ENCODE peak calls at places on chromosomes 16 and 17, in five cellular contexts. K, E, J, H and N are unnamed samples.

GRCh38 chr16:22728167-22728836 is 85.7 kb upstream of the HS3ST2 start:
- DNase-seq in K (no peak), E (no peak), J (no peak), H (no peak), N (no peak)

GRCh38 chr17:47982645-47983440 is 11.9 kb downstream of the CDK5RAP3 start:
- DNase-seq in K (no peak), E (no peak), J (no peak), H (no peak), N (no peak)

GRCh38 chr17:42467889-42468288 is 9.2 kb downstream of the ATP6V0A1 start:
- DNase-seq in K (no peak), E (no peak), J (no peak), H (no peak), N (no peak)

GRCh38 chr16:49014300-49015188 is 267.1 kb downstream of the CBLN1 start:
- DNase-seq in K (no peak), E (no peak), J (no peak), H (no peak), N (no peak)

GRCh38 chr16:68664297-68664696 is 19.2 kb downstream of the CDH3 start:
- DNase-seq in K (no peak), E (no peak), J (no peak), H (no peak), N (no peak)

GRCh38 chr16:81457326-81458133 is 12.9 kb downstream of the CMIP start:
- DNase-seq in K (no peak), E (no peak), J (peak; percentile 71), H (peak; percentile 78), N (no peak)

GRCh38 chr17:34816806-34817205 is 144.5 kb downstream of the CCT6B start:
- DNase-seq in K (no peak), E (no peak), J (no peak), H (no peak), N (no peak)

GRCh38 chr16:89616576-89617437 is 3.4 kb downstream of the DPEP1 start:
- DNase-seq in K (no peak), E (no peak), J (no peak), H (no peak), N (no peak)

GRCh38 chr16:75750516-75750915 is 24.2 kb upstream of the CPHXL start:
- DNase-seq in K (no peak), E (no peak), J (no peak), H (no peak), N (no peak)

GRCh38 chr16:29815032-29815721 is 775 bp upstream of the PAGR1 start:
- DNase-seq in K (no peak), E (peak; percentile 56), J (no peak), H (no peak), N (peak; percentile 36)

GRCh38 chr17:67013891-67014290 is 30.5 kb upstream of the CACNG1 start:
- DNase-seq in K (no peak), E (no peak), J (no peak), H (no peak), N (peak; percentile 25)

GRCh38 chr17:77235370-77236080 is 94.8 kb downstream of the SEC14L1 start:
- DNase-seq in K (peak; percentile 60), E (peak; percentile 42), J (peak; percentile 89), H (peak; percentile 98), N (no peak)

GRCh38 chr17:20302191-20302917 is 165.0 kb downstream of the LGALS9B start:
- DNase-seq in K (peak; percentile 36), E (no peak), J (no peak), H (peak; percentile 13), N (no peak)

GRCh38 chr16:24670623-24671454 is 58.6 kb upstream of the TNRC6A start:
- DNase-seq in K (peak; percentile 93), E (peak; percentile 26), J (peak; percentile 81), H (peak; percentile 68), N (peak; percentile 53)

GRCh38 chr16:22314661-22315626 is 17.7 kb downstream of the POLR3E start:
- DNase-seq in K (no peak), E (no peak), J (no peak), H (no peak), N (no peak)

GRCh38 chr17:33668516-33668915 is 375.4 kb upstream of the ASIC2 start:
- DNase-seq in K (no peak), E (no peak), J (no peak), H (no peak), N (no peak)

GRCh38 chr16:58021661-58022551 is 3.6 kb upstream of the MMP15 start:
- DNase-seq in K (no peak), E (no peak), J (peak; percentile 38), H (peak; percentile 64), N (no peak)

GRCh38 chr17:78058001-78058400 is 70.6 kb downstream of the TMC6 start:
- DNase-seq in K (no peak), E (no peak), J (no peak), H (no peak), N (no peak)

GRCh38 chr17:49525831-49526741 is 31.0 kb downstream of the NGFR start:
- DNase-seq in K (peak; percentile 20), E (no peak), J (no peak), H (no peak), N (no peak)

GRCh38 chr17:40497704-40498103 is 3.7 kb downstream of the TNS4 start:
- DNase-seq in K (no peak), E (no peak), J (peak; percentile 59), H (no peak), N (no peak)

GRCh38 chr16:88489163-88489721 is 36.2 kb downstream of the ZFPM1 start:
- DNase-seq in K (no peak), E (peak; percentile 66), J (no peak), H (no peak), N (no peak)

GRCh38 chr17:17609121-17609520 is 17.6 kb upstream of the PEMT start:
- DNase-seq in K (no peak), E (peak; percentile 28), J (no peak), H (no peak), N (no peak)

GRCh38 chr17:17606416-17607000 is 15.0 kb upstream of the PEMT start:
- DNase-seq in K (no peak), E (no peak), J (no peak), H (no peak), N (no peak)

GRCh38 chr17:44906010-44906646 is 6.9 kb upstream of the EFTUD2 start:
- DNase-seq in K (no peak), E (no peak), J (peak; percentile 92), H (peak; percentile 92), N (no peak)

GRCh38 chr17:44903012-44903685 is 3.9 kb upstream of the EFTUD2 start:
- DNase-seq in K (no peak), E (peak; percentile 36), J (no peak), H (no peak), N (no peak)

GRCh38 chr17:44902135-44902760 is 3.0 kb upstream of the EFTUD2 start:
- DNase-seq in K (no peak), E (no peak), J (no peak), H (no peak), N (no peak)

GRCh38 chr17:44905006-44906000 is 6.1 kb upstream of the EFTUD2 start:
- DNase-seq in K (no peak), E (peak; percentile 73), J (no peak), H (no peak), N (no peak)

DNA sequence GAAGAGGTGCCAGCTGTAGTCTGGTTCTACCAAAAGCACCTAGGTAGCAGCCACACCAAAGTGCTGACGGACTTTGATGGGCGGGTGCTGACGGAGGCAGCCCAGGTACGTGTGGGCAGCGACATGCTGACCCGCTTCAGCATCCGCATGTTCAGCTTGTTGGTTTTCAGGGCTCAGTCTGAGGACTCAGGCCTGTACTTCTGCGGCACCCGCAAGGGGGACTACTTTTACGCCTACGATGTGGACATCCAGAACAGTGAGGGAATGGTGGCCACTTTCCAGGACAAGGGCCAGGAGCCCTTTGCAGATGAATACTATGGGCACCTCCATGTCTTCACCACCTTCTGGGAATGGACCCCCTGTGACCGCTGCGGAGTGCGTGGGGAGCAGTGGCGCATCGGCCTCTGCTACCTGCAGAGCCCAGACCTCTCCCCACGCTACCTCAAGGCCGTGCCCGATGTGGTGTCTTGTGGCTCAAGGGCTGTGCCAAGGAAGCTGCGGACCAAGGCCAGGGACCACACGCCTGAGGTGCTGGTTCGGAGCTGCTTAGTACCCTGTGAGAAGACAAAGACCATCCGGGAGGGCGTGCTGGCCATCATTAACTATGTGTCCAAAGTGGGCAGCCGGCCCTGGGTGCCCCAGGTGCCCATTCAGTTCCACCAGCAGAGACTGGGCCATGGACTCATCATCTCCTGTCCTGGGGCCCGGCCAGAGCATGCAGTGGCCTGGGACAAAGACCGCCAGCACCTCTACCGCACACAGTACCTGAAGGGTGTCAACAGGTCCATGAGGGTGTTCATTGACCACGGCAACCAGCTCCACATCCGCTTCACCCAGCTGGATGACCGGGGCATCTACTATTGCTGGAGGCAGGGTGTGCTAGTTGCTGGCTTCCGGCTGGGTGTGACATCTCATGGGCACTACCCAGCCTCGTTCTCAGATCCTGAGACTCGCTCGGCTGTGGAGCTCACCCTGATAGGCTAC is 5.0 kb upstream of the EFTUD2 start:
- DNase-seq in K (no peak), E (no peak), J (no peak), H (no peak), N (no peak)
- TF ChIP-seq CTCF in K (no peak), E (no peak), J (no peak), H (no peak), N (no peak)

GRCh38 chr16:66751992-66752322 is 548 bp upstream of the DYNC1LI2 start:
- DNase-seq in K (no peak), E (no peak), J (no peak), H (no peak), N (no peak)
- TF ChIP-seq CTCF in K (no peak), E (peak; percentile 12), J (no peak), H (no peak), N (peak; percentile 3)

GRCh38 chr17:7382901-7383300 is 2.0 kb downstream of the TNK1 start:
- DNase-seq in K (no peak), E (no peak), J (no peak), H (no peak), N (no peak)

GRCh38 chr17:7380855-7381683 is at the start of gene TNK1:
- DNase-seq in K (no peak), E (peak; percentile 90), J (no peak), H (no peak), N (peak; percentile 53)

GRCh38 chr17:7383371-7383741 is 2.5 kb downstream of the TNK1 start:
- DNase-seq in K (no peak), E (no peak), J (no peak), H (no peak), N (no peak)

GRCh38 chr17:7379134-7379533 is 1.8 kb upstream of the TNK1 start:
- DNase-seq in K (no peak), E (no peak), J (no peak), H (no peak), N (no peak)

DNA sequence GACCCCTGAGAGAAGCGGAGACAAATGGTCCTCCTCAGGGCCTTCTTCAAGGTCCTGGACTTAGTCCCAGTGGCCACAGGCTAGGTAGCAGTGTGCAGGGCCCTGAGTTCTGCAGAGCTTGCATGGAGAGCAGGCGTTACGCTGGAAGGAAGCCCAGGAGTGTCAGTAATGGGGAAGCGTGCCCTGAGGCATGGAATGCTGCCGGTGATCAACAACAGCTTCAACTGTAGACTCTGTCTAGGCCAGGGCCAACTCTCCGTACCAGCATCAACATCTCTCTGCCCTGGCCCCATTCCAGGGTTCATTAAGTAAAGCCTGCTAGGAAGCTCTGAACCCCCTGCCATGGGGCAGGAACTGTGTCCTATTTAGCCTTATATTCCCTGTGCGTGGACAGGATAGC is 568 bp upstream of the TNK1 start:
- DNase-seq in K (no peak), E (peak; percentile 52), J (peak; percentile 50), H (peak; percentile 74), N (no peak)
- TF ChIP-seq CTCF in K (no peak), E (no peak), J (no peak), H (no peak), N (no peak)

GRCh38 chr16:2152695-2153506 is 2.7 kb upstream of the TRAF7 start:
- DNase-seq in K (no peak), E (peak; percentile 58), J (no peak), H (no peak), N (no peak)
- TF ChIP-seq CTCF in K (no peak), E (no peak), J (no peak), H (no peak), N (no peak)